ENCODE peak calls at places on chromosomes 6 and 20, in five cellular contexts. F, M, L, U and H are unnamed samples. For H3K9me3 and H3K27me3, the result is how much of the 10 kb centered on the place peaks cover.

GRCh38 chr6:84645000-84645399 is 119.4 kb downstream of the TBX18 start:
- DNase-seq in M (no peak), L (no peak), F (no peak), U (no peak), H (no peak)

GRCh38 chr20:62101078-62101477 is 21.2 kb upstream of the LSM14B start:
- DNase-seq in F (no peak), M (no peak), U (no peak), L (no peak), H (no peak)

GRCh38 chr6:27406085-27406484 is 17.5 kb downstream of the ZNF391 start:
- DNase-seq in M (no peak), U (no peak), F (no peak), L (no peak), H (no peak)

GRCh38 chr6:16712931-16713484 is 48.3 kb downstream of the ATXN1 start:
- DNase-seq in F (peak), L (no peak), M (peak), U (no peak), H (no peak)

GRCh38 chr6:39452306-39452705 is 129.8 kb upstream of the KCNK16 start:
- DNase-seq in L (no peak), F (no peak), M (no peak), U (no peak), H (no peak)

GRCh38 chr6:159996626-159997497 is 28.0 kb downstream of the IGF2R start:
- DNase-seq in U (no peak), L (no peak), F (no peak), M (no peak), H (no peak)

GRCh38 chr20:64130876-64131275 is 23.5 kb upstream of the NPBWR2 start:
- DNase-seq in F (no peak), U (no peak), L (no peak), M (peak), H (no peak)

GRCh38 chr6:22099241-22099640 is 197.6 kb downstream of the PRL start:
- DNase-seq in M (no peak), U (no peak), F (no peak), L (no peak), H (no peak)

GRCh38 chr6:27700337-27700736 is 211.9 kb downstream of the OR2B2 start:
- DNase-seq in L (no peak), M (no peak), F (no peak), U (no peak), H (no peak)

GRCh38 chr20:1185316-1185741 is 548 bp upstream of the TMEM74B start:
- DNase-seq in F (no peak), M (no peak), L (no peak), U (no peak), H (no peak)

GRCh38 chr6:138115877-138116660 is 8.8 kb upstream of the PERP start:
- DNase-seq in U (peak), L (peak), M (peak), F (peak), H (no peak)

GRCh38 chr6:13500264-13500663 is 12.9 kb upstream of the GFOD1 start:
- DNase-seq in L (no peak), U (no peak), F (no peak), M (no peak), H (no peak)

GRCh38 chr20:59153355-59153681 is 10.3 kb upstream of the ZNF831 start:
- DNase-seq in L (no peak), U (no peak), F (peak), M (peak), H (no peak)

GRCh38 chr6:658244-658643 is 1.3 kb upstream of the HUS1B start:
- DNase-seq in F (no peak), U (no peak), M (no peak), L (no peak), H (no peak)

GRCh38 chr6:167980911-167981310 is 16.6 kb upstream of the KIF25 start:
- DNase-seq in L (no peak), U (no peak), M (no peak), F (no peak), H (no peak)
- H3K9me3 ChIP-seq in L (under half), U (under half), M (under half), F (under half), H (under half)

GRCh38 chr6:31918069-31918725 is 9.3 kb upstream of the C2 start:
- DNase-seq in M (no peak), F (no peak), L (no peak), U (no peak), H (no peak)

GRCh38 chr6:31912186-31912585 is 10.3 kb upstream of the ZBTB12 start:
- DNase-seq in L (no peak), F (no peak), U (no peak), M (no peak), H (no peak)

GRCh38 chr6:31919624-31920303 is 7.8 kb upstream of the C2 start:
- DNase-seq in U (no peak), M (no peak), F (no peak), L (no peak), H (no peak)

GRCh38 chr6:31915756-31916155 is 11.8 kb upstream of the C2 start:
- DNase-seq in F (no peak), U (no peak), L (no peak), M (no peak), H (no peak)

GRCh38 chr6:31915351-31915750 is 12.2 kb upstream of the C2 start:
- DNase-seq in M (no peak), L (no peak), U (no peak), F (no peak), H (no peak)
- H3K4me3 ChIP-seq in M (no peak), L (no peak), U (no peak), F (no peak), H (no peak)

GRCh38 chr6:29509239-29509638 is 21.5 kb upstream of the MAS1L start:
- DNase-seq in M (no peak), F (no peak), U (no peak), L (no peak), H (peak)

GRCh38 chr6:29506446-29507067 is 18.8 kb upstream of the MAS1L start:
- DNase-seq in L (peak), F (no peak), U (no peak), M (no peak), H (peak)

GRCh38 chr6:29504961-29505360 is 17.2 kb upstream of the MAS1L start:
- DNase-seq in F (no peak), M (no peak), L (no peak), U (no peak), H (no peak)

GRCh38 chr6:29505808-29506207 is 18.1 kb upstream of the MAS1L start:
- DNase-seq in F (no peak), U (no peak), L (no peak), M (no peak), H (peak)

GRCh38 chr6:29507319-29507718 is 19.6 kb upstream of the MAS1L start:
- DNase-seq in F (no peak), U (no peak), L (no peak), M (no peak), H (peak)
- H3K27me3 ChIP-seq in F (under half), U (under half), L (under half), M (under half), H (under half)

DNA sequence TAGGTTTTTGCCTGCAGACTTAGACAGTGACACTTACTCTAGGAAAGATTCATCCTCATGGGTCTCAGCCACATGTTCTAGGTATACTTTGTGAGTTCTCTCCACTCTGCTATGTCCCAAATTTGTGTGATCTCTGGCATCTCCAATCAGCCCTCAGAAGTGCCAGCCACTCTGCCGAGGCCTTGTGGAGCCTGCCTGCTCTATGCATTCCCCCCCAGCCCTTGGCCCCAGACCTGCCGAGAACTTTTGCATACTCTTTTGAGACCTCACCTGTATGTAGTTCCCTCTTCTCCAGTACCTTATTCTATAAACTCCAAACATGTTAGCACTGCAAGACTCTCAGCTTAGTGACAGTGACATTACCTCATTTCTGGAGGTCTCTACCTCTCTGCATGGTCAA is 2170.5 kb upstream of the DEFB115 start:
- DNase-seq in U (no peak), M (no peak), F (no peak), L (no peak), H (no peak)
- H3K9me3 ChIP-seq in U (under half), M (under half), F (under half), L (under half), H (under half)

DNA sequence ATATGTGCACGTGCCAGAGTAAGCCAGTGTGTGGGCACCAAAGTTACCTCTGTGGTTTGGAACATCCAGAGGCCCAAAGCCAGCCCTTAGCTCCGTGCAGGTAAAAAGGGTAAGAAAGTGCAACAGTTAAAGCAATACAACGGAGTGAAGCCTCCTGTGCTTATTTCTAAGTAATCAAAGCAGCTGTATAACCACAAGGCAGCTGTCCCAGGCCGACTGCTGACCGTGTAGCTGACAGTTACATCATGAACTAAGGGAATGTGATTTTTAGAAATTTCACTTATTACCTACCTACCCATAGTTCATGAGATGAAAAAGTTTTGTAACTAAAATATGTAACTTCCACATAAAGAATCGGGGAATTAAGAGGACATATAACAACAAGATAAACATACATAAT is 121.2 kb upstream of the QKI start:
- DNase-seq in F (no peak), U (no peak), L (no peak), M (no peak), H (no peak)
- H3K4me3 ChIP-seq in F (no peak), U (no peak), L (no peak), M (no peak), H (no peak)

DNA sequence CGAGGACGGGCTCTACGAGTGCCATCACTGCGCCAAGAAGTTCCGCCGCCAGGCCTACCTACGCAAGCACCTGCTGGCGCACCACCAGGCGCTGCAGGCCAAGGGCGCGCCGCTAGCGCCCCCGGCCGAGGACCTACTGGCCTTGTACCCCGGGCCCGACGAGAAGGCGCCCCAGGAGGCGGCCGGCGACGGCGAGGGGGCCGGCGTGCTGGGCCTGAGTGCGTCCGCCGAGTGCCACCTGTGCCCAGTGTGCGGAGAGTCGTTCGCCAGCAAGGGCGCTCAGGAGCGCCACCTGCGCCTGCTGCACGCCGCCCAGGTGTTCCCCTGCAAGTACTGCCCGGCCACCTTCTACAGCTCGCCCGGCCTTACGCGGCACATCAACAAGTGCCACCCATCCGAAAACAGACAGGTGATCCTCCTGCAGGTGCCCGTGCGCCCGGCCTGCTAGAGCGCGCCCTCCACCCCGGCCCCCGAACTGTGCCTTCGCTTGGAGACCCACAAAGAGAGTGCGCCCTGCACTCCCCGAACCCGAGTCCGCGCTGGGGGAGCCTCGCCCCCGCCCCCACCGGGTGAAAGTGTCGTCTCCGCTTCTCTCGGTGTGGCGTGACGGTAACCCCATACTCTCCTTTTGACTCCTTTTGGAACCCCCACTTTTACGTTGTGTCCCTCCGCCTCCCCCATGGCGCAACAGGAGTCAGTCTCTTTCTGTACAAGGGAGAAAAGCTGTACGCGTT is 1.6 kb downstream of the INSM1 start:
- DNase-seq in F (no peak), L (peak), M (no peak), U (no peak), H (no peak)
- H3K27me3 ChIP-seq in F (under half), L (half or more), M (half or more), U (under half), H (under half)

GRCh38 chr6:87257565-87257964 is 64.8 kb upstream of the SMIM8 start:
- DNase-seq in U (no peak), M (no peak), F (no peak), L (no peak), H (no peak)
- H3K9me3 ChIP-seq in U (under half), M (under half), F (under half), L (under half), H (under half)